ENCODE peak calls at places on chromosomes 1 and 21, in five cellular contexts. B is H54, Z is left lung, Y is BJ, Q is GF-D8. K is an unnamed sample.

GRCh38 chr1:167093863-167094516 is at the start of gene STYXL2:
- DNase-seq in B (no peak), Z (no peak), Y (no peak), Q (no peak), K (no peak)

GRCh38 chr1:65590279-65590678 is 169.8 kb downstream of the LEPR start:
- DNase-seq in B (no peak), Z (no peak), Y (no peak), Q (no peak), K (no peak)

GRCh38 chr1:112544011-112544688 is 35.4 kb downstream of the WNT2B start:
- DNase-seq in B (peak; percentile 33), Z (no peak), Y (peak; percentile 89), Q (no peak), K (peak; percentile 25)

GRCh38 chr1:82790556-82790955 is 989.8 kb downstream of the ADGRL2 start:
- DNase-seq in B (no peak), Z (no peak), Y (no peak), Q (no peak), K (no peak)

GRCh38 chr1:161013591-161014513 is 7.1 kb downstream of the F11R start:
- DNase-seq in B (no peak), Z (peak; percentile 91), Y (no peak), Q (peak; percentile 99), K (peak; percentile 92)

GRCh38 chr1:36096500-36097412 is 8.1 kb downstream of the ADPRS start:
- DNase-seq in B (no peak), Z (no peak), Y (no peak), Q (no peak), K (peak; percentile 48)

GRCh38 chr1:203001986-203002385 is 5.2 kb upstream of the TMEM183A start:
- DNase-seq in B (no peak), Z (no peak), Y (no peak), Q (no peak), K (no peak)

GRCh38 chr1:7374761-7375160 is 396.3 kb upstream of the VAMP3 start:
- DNase-seq in B (no peak), Z (no peak), Y (no peak), Q (no peak), K (no peak)

GRCh38 chr1:53277326-53277725 is 39.0 kb upstream of the MAGOH start:
- DNase-seq in B (no peak), Z (no peak), Y (no peak), Q (no peak), K (no peak)

GRCh38 chr1:151867785-151868403 is 14.4 kb upstream of the THEM5 start:
- DNase-seq in B (no peak), Z (no peak), Y (no peak), Q (no peak), K (peak; percentile 29)

GRCh38 chr1:215749423-215749822 is 182.3 kb downstream of the KCTD3 start:
- DNase-seq in B (peak; percentile 19), Z (no peak), Y (peak; percentile 54), Q (no peak), K (no peak)

GRCh38 chr1:171344473-171344820 is 30.5 kb downstream of the FMO4 start:
- DNase-seq in B (no peak), Z (no peak), Y (no peak), Q (no peak), K (no peak)

GRCh38 chr1:169163059-169163458 is 56.6 kb downstream of the ATP1B1 start:
- DNase-seq in B (peak; percentile 15), Z (no peak), Y (no peak), Q (no peak), K (peak; percentile 47)

GRCh38 chr1:47708658-47709301 is 270.9 kb downstream of the FOXD2 start:
- DNase-seq in B (no peak), Z (peak; percentile 71), Y (no peak), Q (no peak), K (peak; percentile 37)

GRCh38 chr1:89310976-89311375 is 38.3 kb upstream of the GBP5 start:
- DNase-seq in B (no peak), Z (no peak), Y (no peak), Q (no peak), K (no peak)

GRCh38 chr1:46622341-46622740 is 5.7 kb upstream of the MOB3C start:
- DNase-seq in B (no peak), Z (no peak), Y (no peak), Q (no peak), K (peak; percentile 43)

GRCh38 chr1:8463144-8463927 is 145.4 kb downstream of the SLC45A1 start:
- DNase-seq in B (no peak), Z (no peak), Y (no peak), Q (no peak), K (no peak)

GRCh38 chr21:35438643-35439404 is 389.7 kb upstream of the RUNX1 start:
- DNase-seq in B (no peak), Z (no peak), Y (no peak), Q (peak; percentile 35), K (no peak)

GRCh38 chr1:230326971-230327891 is 98.9 kb downstream of the PGBD5 start:
- DNase-seq in B (no peak), Z (no peak), Y (no peak), Q (no peak), K (no peak)

GRCh38 chr21:38323721-38324591 is 67.2 kb downstream of the KCNJ15 start:
- DNase-seq in B (no peak), Z (no peak), Y (peak; percentile 96), Q (no peak), K (peak; percentile 39)

GRCh38 chr1:99855914-99856450 is 5.8 kb downstream of the AGL start:
- DNase-seq in B (no peak), Z (no peak), Y (no peak), Q (no peak), K (no peak)

GRCh38 chr1:234230414-234230862 is 142.8 kb upstream of the COA6 start:
- DNase-seq in B (no peak), Z (no peak), Y (no peak), Q (no peak), K (no peak)

GRCh38 chr1:89723144-89723543 is 90.2 kb downstream of the LRRC8C start:
- DNase-seq in B (no peak), Z (no peak), Y (no peak), Q (no peak), K (no peak)

GRCh38 chr1:154863702-154864174 is 6.3 kb downstream of the KCNN3 start:
- DNase-seq in B (peak; percentile 71), Z (no peak), Y (no peak), Q (no peak), K (peak; percentile 72)

GRCh38 chr1:110686188-110686587 is 11.4 kb upstream of the KCNA3 start:
- DNase-seq in B (no peak), Z (no peak), Y (no peak), Q (no peak), K (no peak)

GRCh38 chr1:88777604-88778149 is 93.6 kb downstream of the PKN2 start:
- DNase-seq in B (no peak), Z (no peak), Y (no peak), Q (no peak), K (no peak)

GRCh38 chr21:26366781-26367180 is 196.2 kb upstream of the APP start:
- DNase-seq in B (peak; percentile 4), Z (no peak), Y (no peak), Q (no peak), K (no peak)

GRCh38 chr1:109438798-109439297 is 12.6 kb upstream of the PSMA5 start:
- DNase-seq in B (peak; percentile 46), Z (no peak), Y (peak; percentile 77), Q (no peak), K (peak; percentile 20)

GRCh38 chr1:232283864-232284263 is 346.1 kb downstream of the SIPA1L2 start:
- DNase-seq in B (no peak), Z (no peak), Y (no peak), Q (no peak), K (no peak)

K was measured in A549.